ENCODE peak calls at places on chromosomes 12 and 14, in five cellular contexts. L, Q, T, R and P are unnamed samples.

GRCh38 chr12:49929581-49929980 is 21.0 kb upstream of the AQP2 start:
- DNase-seq in L (peak; percentile 36), T (no peak), Q (no peak), R (no peak), P (no peak)

GRCh38 chr14:64220056-64220455 is 74.1 kb downstream of the ESR2 start:
- DNase-seq in T (peak; percentile 57), L (peak; percentile 11), Q (no peak), R (no peak), P (no peak)

GRCh38 chr12:116959845-116960514 is 49.2 kb downstream of the FBXW8 start:
- DNase-seq in L (no peak), R (no peak), Q (no peak), T (no peak), P (no peak)

GRCh38 chr14:35366048-35366428 is 38.5 kb downstream of the NFKBIA start:
- DNase-seq in T (peak; percentile 73), Q (no peak), R (peak; percentile 55), L (no peak), P (no peak)

GRCh38 chr14:51396222-51396815 is 156.3 kb downstream of the TMX1 start:
- DNase-seq in Q (peak; percentile 13), R (peak; percentile 26), T (no peak), L (no peak), P (no peak)

GRCh38 chr12:112419269-112420133 is 754 bp downstream of the PTPN11 start:
- DNase-seq in L (peak; percentile 76), Q (peak; percentile 61), R (peak; percentile 74), T (peak; percentile 58), P (peak; percentile 93)

GRCh38 chr12:79747274-79747673 is 56.5 kb upstream of the PAWR start:
- DNase-seq in R (no peak), T (no peak), L (no peak), Q (no peak), P (no peak)

GRCh38 chr12:106311139-106311538 is 8.6 kb downstream of the TCP11L2 start:
- DNase-seq in L (no peak), R (no peak), Q (no peak), T (no peak), P (no peak)

GRCh38 chr14:29227631-29228030 is 461.0 kb downstream of the FOXG1 start:
- DNase-seq in L (no peak), T (no peak), Q (no peak), R (no peak), P (no peak)

GRCh38 chr12:58502236-58502635 is 418.1 kb downstream of the LRIG3 start:
- DNase-seq in L (no peak), Q (no peak), R (no peak), T (no peak), P (no peak)

GRCh38 chr12:12379831-12380730 is 23.2 kb downstream of the BORCS5 start:
- DNase-seq in Q (no peak), L (no peak), R (no peak), T (no peak), P (no peak)

GRCh38 chr14:75628816-75629215 is 31.9 kb downstream of the ERG28 start:
- DNase-seq in T (no peak), Q (no peak), R (no peak), L (no peak), P (no peak)

GRCh38 chr12:43766291-43766690 is 7.5 kb downstream of the IRAK4 start:
- DNase-seq in R (no peak), T (no peak), Q (no peak), L (no peak), P (no peak)

GRCh38 chr12:1350055-1350933 is 244.1 kb downstream of the FBXL14 start:
- DNase-seq in T (no peak), L (no peak), R (no peak), Q (peak; percentile 44), P (no peak)
- H3K27ac ChIP-seq in T (peak overlapping the region; percentile 5), L (no peak overlapping the region), R (no peak overlapping the region), Q (peak overlapping the region; percentile 65), P (no peak overlapping the region)

DNA sequence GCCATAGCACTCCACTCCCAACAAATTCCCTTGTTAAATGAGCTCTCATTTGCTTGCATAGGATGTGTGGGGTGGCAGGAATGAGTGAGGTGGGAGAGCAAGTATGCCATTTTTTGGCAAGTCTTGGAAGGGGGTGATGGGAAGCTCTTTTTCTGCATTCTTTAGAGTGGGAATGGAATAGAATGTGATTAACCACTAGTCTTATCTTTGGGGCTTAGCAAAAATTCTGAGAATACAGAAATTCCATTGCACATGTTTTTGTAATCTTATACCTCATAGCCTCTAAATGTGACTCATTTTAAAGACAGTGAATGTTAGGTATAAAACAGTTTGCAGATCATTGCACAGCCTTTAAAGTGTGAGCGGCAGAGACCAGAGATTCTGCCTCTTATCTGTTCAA is 28.4 kb upstream of the NEDD1 start:
- DNase-seq in L (no peak), Q (no peak), T (no peak), R (no peak), P (no peak)
- TF ChIP-seq POLR2A in L (no peak), Q (no peak), T (no peak), R (no peak), P (no peak)

GRCh38 chr12:96064266-96064665 is 28.9 kb upstream of the LTA4H start:
- DNase-seq in L (no peak), Q (no peak), R (no peak), T (no peak), P (no peak)

GRCh38 chr12:96063046-96063445 is 27.7 kb upstream of the LTA4H start:
- DNase-seq in R (no peak), T (no peak), L (no peak), Q (no peak), P (no peak)

GRCh38 chr12:96061323-96061722 is 25.9 kb upstream of the LTA4H start:
- DNase-seq in T (no peak), L (no peak), R (no peak), Q (no peak), P (no peak)

GRCh38 chr12:96060041-96060440 is 24.7 kb upstream of the LTA4H start:
- DNase-seq in L (no peak), T (no peak), R (peak; percentile 40), Q (no peak), P (no peak)

GRCh38 chr12:96061864-96062453 is 26.6 kb upstream of the LTA4H start:
- DNase-seq in L (peak; percentile 94), T (peak; percentile 73), R (peak; percentile 50), Q (peak; percentile 83), P (no peak)
- TF ChIP-seq CTCF in L (peak; percentile 88), T (peak; percentile 85), R (peak; percentile 77), Q (peak; percentile 90), P (peak; percentile 78)

GRCh38 chr12:52082026-52082667 is 2.6 kb downstream of the SMIM41 start:
- DNase-seq in Q (no peak), T (no peak), L (peak; percentile 57), R (peak; percentile 62), P (no peak)
- H3K27ac ChIP-seq in Q (peak overlapping the region; percentile 77), T (no peak overlapping the region), L (peak overlapping the region; percentile 80), R (peak overlapping the region; percentile 66), P (peak overlapping the region; percentile 68)

DNA sequence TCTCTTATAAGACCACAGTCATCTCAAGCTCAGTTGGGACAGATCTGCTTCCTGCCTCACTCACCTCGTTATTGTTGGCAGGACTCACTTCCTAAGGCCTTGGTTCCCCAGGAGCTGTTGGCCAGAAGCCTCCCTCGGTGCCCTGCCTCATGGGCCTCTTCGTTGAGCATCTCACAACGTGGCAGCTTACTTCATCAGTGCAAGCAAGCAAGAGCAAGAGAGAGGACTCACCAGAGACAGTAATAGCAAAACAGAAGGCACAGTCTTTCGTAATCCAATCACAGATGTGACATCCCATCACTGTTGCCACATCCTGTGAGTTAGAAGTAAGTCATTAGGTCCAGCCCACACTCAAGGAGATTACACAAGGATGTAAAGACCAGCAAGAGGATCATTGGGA is 5.1 kb upstream of the NUMB start:
- DNase-seq in L (peak; percentile 68), Q (peak; percentile 26), R (no peak), T (no peak), P (no peak)
- TF ChIP-seq POLR2A in L (peak; percentile 47), Q (no peak), R (no peak), T (no peak), P (no peak)

DNA sequence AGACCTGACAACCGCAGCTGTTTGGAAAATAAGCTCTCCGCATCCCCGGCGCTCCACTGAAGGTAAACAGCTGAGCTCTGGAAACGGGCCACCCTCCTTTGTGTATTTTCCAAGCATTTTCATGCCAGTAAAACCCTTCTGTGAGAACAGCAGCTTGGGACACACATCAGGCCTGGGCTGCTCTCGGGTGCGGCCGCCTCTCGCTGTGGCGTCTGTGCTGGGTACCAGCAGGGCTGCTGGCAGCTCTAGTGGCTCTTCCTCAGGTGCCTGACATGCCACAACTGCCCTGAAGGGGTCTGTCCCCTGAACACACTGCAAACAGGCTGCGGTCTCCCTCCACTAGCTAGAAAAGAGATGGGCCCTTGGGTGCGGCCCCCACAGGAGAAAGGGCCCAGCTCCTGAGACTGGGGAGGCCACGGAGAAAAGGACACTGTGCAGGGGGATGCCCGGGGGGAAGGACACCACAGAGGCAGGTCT is 96.3 kb downstream of the ITPK1 start:
- DNase-seq in T (no peak), L (no peak), R (no peak), Q (peak; percentile 46), P (no peak)
- TF ChIP-seq CTCF in T (no peak), L (no peak), R (no peak), Q (no peak), P (peak; percentile 4)

GRCh38 chr14:91243098-91243483 is 1.4 kb downstream of the GPR68 start:
- DNase-seq in Q (no peak), L (no peak), T (no peak), R (no peak), P (no peak)
- H3K27ac ChIP-seq in Q (peak overlapping the region; percentile 66), L (peak overlapping the region; percentile 86), T (no peak overlapping the region), R (no peak overlapping the region), P (peak overlapping the region; percentile 42)

DNA sequence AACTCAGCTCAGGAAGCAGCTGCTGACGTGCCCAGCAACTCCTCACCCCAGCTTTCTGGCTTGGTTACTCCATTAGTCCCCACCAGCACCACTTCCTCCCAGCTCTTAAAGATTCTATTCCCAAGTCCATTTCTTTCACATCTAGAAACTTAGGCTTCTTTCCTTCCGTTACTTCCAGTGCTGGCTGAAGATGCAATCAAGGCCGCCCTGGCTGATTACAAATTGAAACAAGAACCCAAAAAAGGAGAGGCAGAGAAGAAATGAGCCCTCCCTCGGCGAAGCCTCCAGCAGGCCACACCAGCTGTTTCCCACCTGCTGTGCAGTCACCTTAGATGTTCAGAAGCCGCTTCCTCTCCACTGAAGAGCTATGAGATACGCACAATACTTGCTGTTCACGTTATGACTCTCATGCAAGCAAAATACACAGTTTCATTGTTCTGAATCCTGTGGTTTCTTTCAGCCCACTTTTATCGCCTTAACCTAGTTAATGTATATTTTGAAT is 6.3 kb downstream of the ISCU start:
- DNase-seq in Q (peak; percentile 57), L (peak; percentile 81), R (no peak), T (no peak), P (peak; percentile 55)
- TF ChIP-seq POLR2A in Q (no peak), L (no peak), R (no peak), T (no peak), P (no peak)